ENCODE peak calls at places on chromosomes 7 and 10, in nine cellular contexts. O is mesothelial cell of epicardium; Z is fibroblast of villous mesenchyme; H is HuH-7.5; T is T-helper 1 cell; Q is occipital lobe; X is activated gamma-delta T cell treated with anti-CD3 and anti-CD28 coated beads, Interleukin-2, amount 50 U/mL, for 16 hours; G is LHCN-M2; L is activated B cell treated with CpG ODN at 0.5 μM for 24 hours. F is an unnamed sample.

GRCh38 chr7:128341733-128342132 is 2.0 kb downstream of the RBM28 start:
- DNase-seq in L (no peak), Q (no peak), H (no peak), Z (no peak), O (no peak), G (no peak), X (no peak), T (no peak), F (no peak)

GRCh38 chr10:130443236-130443635 is 307.0 kb downstream of the GLRX3 start:
- DNase-seq in Q (no peak), H (no peak), G (no peak), T (no peak), Z (no peak), X (no peak), L (no peak), O (no peak), F (no peak)

GRCh38 chr7:100602889-100603696 is 930 bp downstream of the PCOLCE start:
- DNase-seq in O (peak; percentile 77), Z (peak; percentile 89), H (no peak), G (peak; percentile 13), L (no peak), Q (no peak), T (no peak), X (no peak), F (no peak)

GRCh38 chr10:6912424-6912823 is 332.3 kb upstream of the PRKCQ start:
- DNase-seq in T (no peak), Q (no peak), L (no peak), Z (peak; percentile 97), G (peak; percentile 17), X (no peak), O (no peak), H (no peak), F (peak; percentile 8)

GRCh38 chr7:137742051-137742450 is 104.7 kb downstream of the DGKI start:
- DNase-seq in G (no peak), O (no peak), Z (no peak), Q (no peak), X (no peak), H (no peak), L (no peak), T (no peak), F (no peak)

GRCh38 chr7:16271990-16272665 is 149.2 kb downstream of the CRPPA start:
- DNase-seq in O (no peak), L (no peak), X (no peak), H (no peak), G (peak; percentile 35), Z (no peak), Q (no peak), T (no peak), F (no peak)

GRCh38 chr7:33774762-33775523 is 130.4 kb upstream of the BMPER start:
- DNase-seq in O (no peak), X (no peak), Q (no peak), L (no peak), H (no peak), Z (peak; percentile 75), T (no peak), G (peak; percentile 94), F (no peak)

GRCh38 chr7:157673573-157673972 is 336.8 kb downstream of the DNAJB6 start:
- DNase-seq in Z (no peak), X (no peak), O (no peak), H (no peak), T (no peak), L (no peak), G (no peak), Q (no peak), F (no peak)

GRCh38 chr10:24096281-24096680 is 112.7 kb upstream of the KIAA1217 start:
- DNase-seq in T (no peak), H (no peak), X (no peak), O (no peak), G (no peak), Q (no peak), Z (no peak), L (no peak), F (no peak)

GRCh38 chr10:58665361-58665760 is 152.7 kb downstream of the BICC1 start:
- DNase-seq in L (no peak), G (no peak), H (no peak), T (no peak), Q (no peak), O (no peak), X (no peak), Z (no peak), F (no peak)

GRCh38 chr7:141754939-141755338 is 9.0 kb upstream of the TAS2R3 start:
- DNase-seq in G (peak; percentile 48), L (no peak), Q (no peak), T (no peak), H (no peak), Z (peak; percentile 9), O (no peak), X (no peak), F (no peak)

GRCh38 chr10:75643944-75644820 is 212.8 kb downstream of the LRMDA start:
- DNase-seq in Q (no peak), X (no peak), T (no peak), Z (no peak), H (no peak), L (no peak), O (no peak), G (no peak), F (no peak)

GRCh38 chr7:38978474-38978873 is 765 bp downstream of the POU6F2 start:
- DNase-seq in O (no peak), H (no peak), T (no peak), G (no peak), X (no peak), Q (no peak), Z (no peak), L (no peak), F (no peak)

GRCh38 chr10:86849495-86849894 is 93.1 kb downstream of the BMPR1A start:
- DNase-seq in T (no peak), X (no peak), Q (no peak), O (no peak), Z (no peak), L (no peak), G (no peak), H (no peak), F (no peak)

GRCh38 chr10:121838931-121839330 is 88.9 kb downstream of the ATE1 start:
- DNase-seq in G (no peak), X (no peak), H (no peak), T (no peak), O (no peak), Q (no peak), L (no peak), Z (no peak), F (no peak)

GRCh38 chr7:151012921-151013347 is 11.4 kb downstream of the ATG9B start:
- DNase-seq in L (no peak), G (peak; percentile 40), H (peak; percentile 94), X (no peak), Z (no peak), Q (no peak), O (no peak), T (no peak), F (no peak)

GRCh38 chr10:1403508-1404230 is 333.7 kb downstream of the ADARB2 start:
- DNase-seq in H (no peak), T (no peak), Z (no peak), O (no peak), X (no peak), Q (no peak), L (no peak), G (no peak), F (no peak)

GRCh38 chr10:77030915-77031425 is 606.6 kb downstream of the KCNMA1 start:
- DNase-seq in L (no peak), T (no peak), Z (no peak), O (no peak), G (no peak), Q (no peak), X (no peak), H (no peak), F (no peak)

GRCh38 chr7:134726581-134726980 is 52.9 kb upstream of the CALD1 start:
- DNase-seq in Z (peak; percentile 58), G (peak; percentile 72), O (no peak), H (no peak), X (no peak), T (no peak), L (no peak), Q (no peak), F (no peak)

GRCh38 chr10:456486-456885 is 233.0 kb downstream of the DIP2C start:
- DNase-seq in L (no peak), T (no peak), G (no peak), Q (no peak), X (no peak), O (no peak), Z (no peak), H (no peak), F (no peak)

GRCh38 chr10:83724471-83725241 is 414.7 kb upstream of the GHITM start:
- DNase-seq in Q (no peak), X (no peak), T (no peak), L (no peak), G (no peak), Z (no peak), O (no peak), H (no peak), F (no peak)

GRCh38 chr10:96130326-96130758 is 245 bp downstream of the ZNF518A start:
- DNase-seq in G (peak; percentile 83), O (peak; percentile 65), L (peak; percentile 71), X (peak; percentile 59), T (peak; percentile 40), H (peak; percentile 44), Z (no peak), Q (no peak), F (peak; percentile 57)

GRCh38 chr10:78866731-78867554 is 201.8 kb upstream of the ZMIZ1 start:
- DNase-seq in G (no peak), L (no peak), T (no peak), Z (no peak), Q (no peak), X (no peak), H (no peak), O (no peak), F (no peak)

GRCh38 chr10:3036155-3036554 is 31.2 kb upstream of the PFKP start:
- DNase-seq in Q (no peak), H (no peak), T (no peak), O (no peak), G (no peak), Z (no peak), L (no peak), X (no peak), F (no peak)

GRCh38 chr10:17228081-17229015 is at the start of gene VIM:
- DNase-seq in H (peak; percentile 46), Q (peak; percentile 51), L (peak; percentile 82), X (peak; percentile 73), G (peak; percentile 98), O (peak; percentile 48), T (peak; percentile 66), Z (peak; percentile 95), F (peak; percentile 79)

GRCh38 chr7:3042861-3043489 is 692 bp downstream of the CARD11 start:
- DNase-seq in T (peak; percentile 35), G (no peak), X (peak; percentile 48), H (no peak), Q (no peak), Z (no peak), L (peak; percentile 66), O (no peak), F (peak; percentile 52)

GRCh38 chr10:124091646-124092269 is 1.6 kb downstream of the CHST15 start:
- DNase-seq in T (no peak), H (no peak), X (no peak), Z (no peak), O (no peak), L (peak; percentile 40), G (peak; percentile 49), Q (peak; percentile 25), F (no peak)

GRCh38 chr10:123536176-123536845 is 129.8 kb upstream of the GPR26 start:
- DNase-seq in Z (no peak), L (no peak), T (no peak), O (no peak), G (no peak), X (no peak), Q (no peak), H (no peak), F (no peak)

GRCh38 chr7:82204694-82205093 is 238.9 kb downstream of the CACNA2D1 start:
- DNase-seq in T (no peak), Z (peak; percentile 53), Q (no peak), H (no peak), L (no peak), G (peak; percentile 94), X (no peak), O (no peak), F (no peak)

GRCh38 chr7:25073451-25073850 is 51.6 kb downstream of the CYCS start:
- DNase-seq in Z (peak; percentile 59), T (no peak), H (no peak), O (no peak), G (peak; percentile 42), Q (no peak), L (no peak), X (no peak), F (no peak)

GRCh38 chr7:129315916-129316315 is 91.1 kb downstream of the AHCYL2 start:
- DNase-seq in L (no peak), T (no peak), O (no peak), H (no peak), G (peak; percentile 28), Q (peak; percentile 32), Z (no peak), X (no peak), F (no peak)

F was measured in activated T-helper 9 cell treated with anti-CD3 and anti-CD28 coated beads, Interleukin-2, amount 50 U/mL, for 16 hours.